ENCODE peak calls at places on chromosomes 7 and 10, in eight cellular contexts. S is colonic mucosa, R is astrocyte, H is IMR-90, E is mesenchymal stem cell, C is PC-3, D is neuronal stem cell, U is fibroblast of lung. J is an unnamed sample.

GRCh38 chr10:58318346-58318745 is 16.5 kb upstream of the UBE2D1 start:
- DNase-seq in S (no peak), R (peak), H (peak), E (no peak), C (no peak), D (no peak), U (peak), J (no peak)

GRCh38 chr7:159197066-159197975 is 52.7 kb upstream of the VIPR2 start:
- DNase-seq in S (peak), R (no peak), H (no peak), E (no peak), C (no peak), D (peak), U (no peak), J (no peak)

GRCh38 chr7:146090023-146090645 is 26.5 kb upstream of the CNTNAP2 start:
- DNase-seq in S (no peak), R (no peak), H (no peak), E (peak), C (peak), D (no peak), U (peak), J (no peak)

GRCh38 chr10:96456296-96456840 is 57.4 kb downstream of the TLL2 start:
- DNase-seq in S (no peak), R (no peak), H (no peak), E (no peak), C (no peak), D (no peak), U (no peak), J (no peak)

GRCh38 chr7:104643587-104644217 is 315.3 kb downstream of the LHFPL3 start:
- DNase-seq in S (no peak), R (no peak), H (no peak), E (no peak), C (peak), D (peak), U (peak), J (no peak)

GRCh38 chr10:91163269-91163708 is 57.2 kb upstream of the PCGF5 start:
- DNase-seq in S (peak), R (peak), H (peak), E (peak), C (peak), D (peak), U (peak), J (peak)

GRCh38 chr7:116210345-116211005 is at the start of gene TES:
- DNase-seq in S (peak), R (no peak), H (peak), E (peak), C (peak), D (peak), U (peak), J (peak)

GRCh38 chr10:29448125-29448524 is 159.3 kb downstream of the LYZL1 start:
- DNase-seq in S (no peak), R (no peak), H (no peak), E (no peak), C (no peak), D (no peak), U (no peak), J (no peak)

GRCh38 chr10:110380255-110380654 is 75.5 kb upstream of the SMNDC1 start:
- DNase-seq in S (no peak), R (no peak), H (no peak), E (no peak), C (no peak), D (no peak), U (no peak), J (no peak)

GRCh38 chr7:139702811-139703467 is 74.9 kb downstream of the HIPK2 start:
- DNase-seq in S (no peak), R (no peak), H (no peak), E (no peak), C (no peak), D (no peak), U (no peak), J (no peak)

GRCh38 chr10:132113766-132114365 is 48.1 kb downstream of the JAKMIP3 start:
- DNase-seq in S (no peak), R (no peak), H (no peak), E (no peak), C (no peak), D (no peak), U (no peak), J (peak)

GRCh38 chr7:135715055-135715522 is 12.9 kb downstream of the SLC13A4 start:
- DNase-seq in S (no peak), R (no peak), H (no peak), E (no peak), C (no peak), D (no peak), U (no peak), J (no peak)

GRCh38 chr10:44974082-44974627 is 4.5 kb downstream of the DEPP1 start:
- DNase-seq in S (no peak), R (no peak), H (no peak), E (no peak), C (no peak), D (no peak), U (no peak), J (no peak)

GRCh38 chr7:5143106-5143505 is 46.9 kb upstream of the WIPI2 start:
- DNase-seq in S (no peak), R (no peak), H (no peak), E (no peak), C (no peak), D (no peak), U (no peak), J (no peak)

GRCh38 chr10:79399242-79399831 is 46.1 kb downstream of the ZCCHC24 start:
- DNase-seq in S (peak), R (peak), H (peak), E (peak), C (no peak), D (peak), U (peak), J (peak)

GRCh38 chr10:70053896-70054641 is 1.4 kb downstream of the MACROH2A2 start:
- DNase-seq in S (peak), R (no peak), H (no peak), E (no peak), C (peak), D (no peak), U (peak), J (no peak)

GRCh38 chr7:95502403-95502802 is 16.7 kb downstream of the ASB4 start:
- DNase-seq in S (no peak), R (no peak), H (no peak), E (no peak), C (no peak), D (no peak), U (no peak), J (no peak)

GRCh38 chr10:35819011-35819410 is 176.9 kb upstream of the FZD8 start:
- DNase-seq in S (no peak), R (no peak), H (no peak), E (no peak), C (no peak), D (no peak), U (no peak), J (no peak)

GRCh38 chr10:103554488-103555320 is 61.2 kb downstream of the NEURL1 start:
- DNase-seq in S (peak), R (peak), H (peak), E (peak), C (peak), D (peak), U (peak), J (peak)

GRCh38 chr7:151248191-151249033 is at the start of gene SMARCD3:
- DNase-seq in S (peak), R (peak), H (peak), E (peak), C (peak), D (peak), U (peak), J (peak)

GRCh38 chr10:23120001-23120934 is 24.9 kb downstream of the MSRB2 start:
- DNase-seq in S (no peak), R (no peak), H (no peak), E (no peak), C (no peak), D (no peak), U (no peak), J (no peak)

GRCh38 chr7:132066776-132067175 is 509.5 kb downstream of the PLXNA4 start:
- DNase-seq in S (peak), R (peak), H (peak), E (peak), C (no peak), D (no peak), U (peak), J (no peak)

GRCh38 chr7:101644879-101645278 is 15.8 kb upstream of the MYL10 start:
- DNase-seq in S (no peak), R (no peak), H (no peak), E (no peak), C (peak), D (no peak), U (no peak), J (no peak)

GRCh38 chr10:8049874-8050560 is 4.5 kb upstream of the GATA3 start:
- DNase-seq in S (no peak), R (no peak), H (no peak), E (no peak), C (no peak), D (peak), U (no peak), J (peak)

GRCh38 chr10:131961777-131962450 is 19.8 kb downstream of the BNIP3 start:
- DNase-seq in S (no peak), R (no peak), H (no peak), E (no peak), C (no peak), D (no peak), U (no peak), J (no peak)

GRCh38 chr10:126315471-126316177 is 72.7 kb downstream of the ADAM12 start:
- DNase-seq in S (no peak), R (peak), H (peak), E (peak), C (peak), D (no peak), U (peak), J (no peak)

GRCh38 chr10:61399386-61399785 is 53.8 kb downstream of the TMEM26 start:
- DNase-seq in S (no peak), R (peak), H (peak), E (no peak), C (peak), D (no peak), U (peak), J (no peak)

GRCh38 chr10:98391578-98391991 is 23.4 kb downstream of the PYROXD2 start:
- DNase-seq in S (no peak), R (no peak), H (peak), E (no peak), C (no peak), D (no peak), U (no peak), J (peak)

GRCh38 chr10:99395750-99396445 is 34.5 kb downstream of the GOT1 start:
- DNase-seq in S (no peak), R (peak), H (peak), E (peak), C (peak), D (no peak), U (peak), J (no peak)

GRCh38 chr10:23171232-23171876 is 20.8 kb upstream of the PTF1A start:
- DNase-seq in S (no peak), R (peak), H (peak), E (peak), C (peak), D (no peak), U (peak), J (no peak)

GRCh38 chr10:83459124-83459523 is 680.2 kb upstream of the GHITM start:
- DNase-seq in S (no peak), R (no peak), H (no peak), E (no peak), C (no peak), D (no peak), U (no peak), J (peak)

GRCh38 chr10:131900350-131901152 is at the start of gene PPP2R2D:
- DNase-seq in S (peak), R (peak), H (peak), E (peak), C (peak), D (peak), U (peak), J (peak)

GRCh38 chr7:81819861-81820260 is 50.0 kb upstream of the HGF start:
- DNase-seq in S (no peak), R (peak), H (no peak), E (no peak), C (no peak), D (no peak), U (peak), J (no peak)

GRCh38 chr10:393346-393745 is 258.1 kb downstream of the ZMYND11 start:
- DNase-seq in S (no peak), R (no peak), H (no peak), E (no peak), C (no peak), D (no peak), U (no peak), J (no peak)

GRCh38 chr7:80028717-80029116 is 105.9 kb upstream of the GNAI1 start:
- DNase-seq in S (no peak), R (no peak), H (no peak), E (no peak), C (no peak), D (no peak), U (no peak), J (no peak)

GRCh38 chr7:139603282-139603681 is 79.8 kb downstream of the CLEC2L start:
- DNase-seq in S (no peak), R (no peak), H (no peak), E (no peak), C (no peak), D (no peak), U (no peak), J (no peak)

GRCh38 chr10:93208717-93209464 is 135.2 kb downstream of the CYP26A1 start:
- DNase-seq in S (no peak), R (peak), H (peak), E (peak), C (peak), D (no peak), U (peak), J (no peak)

GRCh38 chr7:128431754-128432153 is 22.0 kb upstream of the IMPDH1 start:
- DNase-seq in S (no peak), R (no peak), H (no peak), E (no peak), C (no peak), D (no peak), U (no peak), J (no peak)

GRCh38 chr7:76409537-76409936 is at the start of gene SSC4D:
- DNase-seq in S (no peak), R (no peak), H (no peak), E (no peak), C (no peak), D (no peak), U (no peak), J (no peak)
- H3K9ac ChIP-seq in S (no peak), R (no peak), H (no peak), E (no peak), C (no peak), D (no peak), U (no peak), J (peak)

DNA sequence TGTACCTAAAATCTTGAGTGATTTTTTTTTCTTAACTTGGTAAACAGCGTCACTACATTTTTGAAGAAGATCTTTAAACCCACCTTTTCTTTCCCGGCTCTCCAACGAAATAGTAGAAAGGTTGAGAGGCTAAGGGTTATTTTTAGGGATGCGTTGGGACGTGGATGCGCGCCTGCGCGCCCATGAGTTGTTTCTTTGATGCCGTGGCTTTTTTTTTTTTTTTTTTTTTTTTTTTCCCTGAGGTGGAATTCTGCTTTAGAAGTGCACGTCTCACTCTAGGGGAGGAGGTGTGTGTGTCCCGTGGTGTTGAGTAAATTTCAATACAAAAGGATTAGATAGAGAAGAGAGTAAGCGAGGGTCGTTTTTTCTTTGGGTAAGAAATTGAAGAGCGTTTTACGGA is 972 bp upstream of the SP8 start:
- DNase-seq in S (no peak), R (no peak), H (no peak), E (no peak), C (no peak), D (no peak), U (no peak), J (no peak)
- H3K4me3 ChIP-seq in S (no peak), R (no peak), H (peak), E (no peak), C (no peak), D (peak), U (no peak), J (no peak)

DNA sequence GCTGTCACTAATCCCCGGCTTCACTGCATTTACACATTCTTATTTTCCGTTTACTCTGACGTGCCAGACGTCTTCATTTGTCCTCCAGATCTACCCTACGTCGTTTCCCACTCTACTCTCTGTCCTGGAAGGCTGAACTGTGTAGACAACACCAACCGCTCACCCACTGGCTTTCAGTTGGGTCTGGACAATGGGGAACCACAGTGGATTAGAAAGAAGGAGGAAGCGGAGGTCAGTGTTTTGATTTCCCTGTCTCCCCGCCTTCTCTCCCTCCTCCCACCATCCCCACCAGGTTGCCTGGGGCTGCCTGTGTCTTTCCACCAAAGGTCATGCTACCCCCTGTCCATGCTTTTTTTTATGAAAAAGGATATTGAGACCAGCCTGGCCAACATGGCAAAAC is 14.0 kb upstream of the CTBP2 start:
- DNase-seq in S (no peak), R (no peak), H (no peak), E (no peak), C (no peak), D (no peak), U (no peak), J (no peak)
- H3K9ac ChIP-seq in S (no peak), R (no peak), H (no peak), E (no peak), C (no peak), D (no peak), U (no peak), J (no peak)

DNA sequence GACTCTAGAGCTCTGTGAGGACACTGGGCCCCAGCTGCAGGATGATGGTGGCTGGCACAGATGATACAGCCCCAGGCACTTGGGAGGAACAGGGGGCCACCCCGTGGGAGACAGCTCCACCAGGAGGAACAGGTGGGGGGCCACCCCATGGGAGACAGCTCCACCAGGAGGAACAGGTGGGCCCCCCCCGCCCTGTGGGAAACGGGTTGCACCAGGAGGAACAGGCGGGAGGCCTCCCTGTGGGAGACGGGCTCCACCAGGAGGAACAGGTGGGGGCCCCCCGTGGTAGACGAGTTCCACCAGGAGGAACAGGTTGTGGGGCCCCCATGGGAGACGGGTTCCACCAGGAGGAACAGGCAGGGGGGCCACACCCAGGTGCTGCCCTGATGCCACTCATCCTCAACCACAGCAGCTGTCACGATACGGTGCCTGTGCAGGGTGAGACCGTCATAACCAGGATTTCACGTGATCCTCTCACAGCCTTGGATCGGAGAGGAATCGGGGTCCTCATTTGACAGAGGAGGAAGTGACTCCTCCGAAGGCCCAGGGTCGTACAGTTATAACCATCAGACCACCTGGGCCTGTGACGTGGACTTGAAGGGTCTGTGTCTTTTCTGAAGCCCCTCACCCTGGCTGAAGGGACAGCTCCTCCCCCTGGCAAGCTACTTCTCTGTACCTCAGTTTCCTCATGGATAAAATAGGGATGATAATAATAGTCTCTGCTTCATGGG is 49.2 kb upstream of the NANOS1 start:
- DNase-seq in S (no peak), R (no peak), H (no peak), E (no peak), C (no peak), D (no peak), U (no peak), J (no peak)
- H3K4me3 ChIP-seq in S (no peak), R (no peak), H (no peak), E (no peak), C (no peak), D (no peak), U (no peak), J (no peak)

GRCh38 chr10:62454696-62455451 is 80.7 kb downstream of the ZNF365 start:
- DNase-seq in S (no peak), R (peak), H (peak), E (peak), C (peak), D (no peak), U (peak), J (no peak)
- H3K9ac ChIP-seq in S (no peak), R (no peak), H (no peak), E (peak), C (no peak), D (no peak), U (no peak), J (no peak)

DNA sequence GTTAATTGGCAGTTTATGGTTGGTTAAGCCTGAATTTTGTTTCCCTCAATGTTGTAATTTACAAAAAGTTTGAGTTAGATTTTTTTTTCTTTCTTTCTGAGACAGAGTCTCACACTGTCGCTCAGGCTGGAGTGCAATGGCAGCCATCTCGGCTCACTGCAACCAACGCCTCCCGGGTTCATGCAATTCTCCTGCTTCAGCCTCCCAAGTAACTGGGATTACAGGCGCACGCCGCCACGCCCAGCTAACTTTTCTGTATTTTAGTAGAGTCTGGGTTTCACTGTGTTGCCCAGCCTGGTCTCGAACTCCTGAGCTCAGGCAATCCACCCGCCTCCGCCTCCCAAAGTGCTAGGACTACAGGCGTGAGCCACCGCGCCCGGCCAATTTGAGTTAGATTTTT is 935 bp downstream of the ZNF273 start:
- DNase-seq in S (no peak), R (no peak), H (no peak), E (no peak), C (no peak), D (no peak), U (no peak), J (no peak)
- H3K4me3 ChIP-seq in S (no peak), R (peak), H (peak), E (no peak), C (peak), D (peak), U (peak), J (peak)

J was measured in kidney.